ENCODE peak calls at places on chromosomes 3 and 15, in four cellular contexts. P, S, B and A are unnamed samples.

GRCh38 chr15:76963596-76963995 is 31.3 kb upstream of the PSTPIP1 start:
- DNase-seq in P (peak), S (no peak), B (no peak), A (no peak)

GRCh38 chr3:184160456-184160855 is 5.3 kb downstream of the DVL3 start:
- DNase-seq in P (no peak), S (no peak), B (no peak), A (no peak)

GRCh38 chr3:8416965-8417364 is 84.7 kb upstream of the LMCD1 start:
- DNase-seq in P (peak), S (peak), B (no peak), A (no peak)

GRCh38 chr3:125357032-125357658 is 18.0 kb downstream of the ZNF148 start:
- DNase-seq in P (no peak), S (peak), B (peak), A (no peak)

GRCh38 chr3:46337911-46338310 is 16.0 kb upstream of the CCR2 start:
- DNase-seq in P (no peak), S (no peak), B (no peak), A (no peak)

GRCh38 chr15:25242166-25242879 is 196.5 kb downstream of the UBE3A start:
- DNase-seq in P (no peak), S (no peak), B (no peak), A (no peak)

GRCh38 chr3:95215437-95215836 is 1152.6 kb downstream of the NSUN3 start:
- DNase-seq in P (no peak), S (no peak), B (no peak), A (no peak)

GRCh38 chr3:139561959-139562676 is 22.6 kb upstream of the RBP1 start:
- DNase-seq in P (peak), S (peak), B (no peak), A (no peak)

GRCh38 chr15:97992831-97993230 is 32.3 kb downstream of the ARRDC4 start:
- DNase-seq in P (no peak), S (no peak), B (no peak), A (no peak)

GRCh38 chr15:91678003-91678402 is 175.5 kb upstream of the SLCO3A1 start:
- DNase-seq in P (no peak), S (no peak), B (no peak), A (no peak)

GRCh38 chr3:119302697-119303630 is 8.8 kb downstream of the ARHGAP31 start:
- DNase-seq in P (peak), S (no peak), B (no peak), A (no peak)

GRCh38 chr3:178498866-178499265 is 37.4 kb upstream of the KCNMB2 start:
- DNase-seq in P (no peak), S (no peak), B (no peak), A (no peak)

GRCh38 chr3:41350441-41350840 is 151.1 kb downstream of the CTNNB1 start:
- DNase-seq in P (peak), S (no peak), B (no peak), A (peak)

GRCh38 chr15:50227076-50227475 is 38.5 kb downstream of the HDC start:
- DNase-seq in P (peak), S (no peak), B (no peak), A (peak)

GRCh38 chr3:63864008-63864871 is 573 bp downstream of the ATXN7 start:
- DNase-seq in P (peak), S (peak), B (peak), A (no peak)

GRCh38 chr15:47184405-47185221 is 532.7 kb upstream of the SEMA6D start:
- DNase-seq in P (no peak), S (no peak), B (no peak), A (no peak)

GRCh38 chr3:129992781-129993180 is 18.3 kb downstream of the TRH start:
- DNase-seq in P (no peak), S (no peak), B (no peak), A (no peak)

GRCh38 chr3:8371085-8371551 is 130.5 kb upstream of the LMCD1 start:
- DNase-seq in P (peak), S (no peak), B (no peak), A (peak)

GRCh38 chr3:81216192-81216591 is 545.3 kb downstream of the GBE1 start:
- DNase-seq in P (peak), S (no peak), B (no peak), A (peak)

GRCh38 chr3:133620066-133620784 is 41.5 kb downstream of the TOPBP1 start:
- DNase-seq in P (no peak), S (no peak), B (no peak), A (no peak)

GRCh38 chr3:128260275-128260674 is 107.0 kb downstream of the EEFSEC start:
- DNase-seq in P (no peak), S (no peak), B (no peak), A (no peak)

GRCh38 chr15:100525894-100526512 is 2.7 kb downstream of the CERS3 start:
- DNase-seq in P (no peak), S (no peak), B (no peak), A (no peak)

GRCh38 chr3:182722938-182723337 is 70.4 kb upstream of the ATP11B start:
- DNase-seq in P (no peak), S (no peak), B (no peak), A (no peak)

GRCh38 chr3:50266808-50267207 is 2.1 kb upstream of the SEMA3B start:
- DNase-seq in P (no peak), S (no peak), B (no peak), A (no peak)

GRCh38 chr3:75631541-75631940 is 32.6 kb upstream of the FRG2C start:
- DNase-seq in P (no peak), S (no peak), B (no peak), A (no peak)

GRCh38 chr3:30162579-30162978 is 443.8 kb upstream of the TGFBR2 start:
- DNase-seq in P (peak), S (no peak), B (no peak), A (no peak)

GRCh38 chr3:150133293-150133692 is 162.6 kb upstream of the PFN2 start:
- DNase-seq in P (no peak), S (no peak), B (no peak), A (no peak)

GRCh38 chr3:60743631-60744164 is 507.6 kb downstream of the FHIT start:
- DNase-seq in P (no peak), S (no peak), B (no peak), A (no peak)

GRCh38 chr3:15805756-15806266 is 8.0 kb upstream of the ANKRD28 start:
- DNase-seq in P (peak), S (no peak), B (no peak), A (peak)